ENCODE peak calls at places on chromosomes 4 and X, in five cellular contexts. One of them, this sample, is unnamed.

GRCh38 chrX:20329435-20329834 is 62.7 kb upstream of the RPS6KA3 start:
- DNase-seq in neural progenitor cell: no peak
- DNase-seq in pancreas: no peak
- DNase-seq in lower lobe of right lung: no peak
- DNase-seq in IMR-90: no peak
- DNase-seq in this sample: no peak

GRCh38 chr4:38065181-38065580 is 105.0 kb downstream of the PTTG2 start:
- DNase-seq in neural progenitor cell: no peak
- DNase-seq in pancreas: no peak
- DNase-seq in lower lobe of right lung: no peak
- DNase-seq in IMR-90: no peak
- DNase-seq in this sample: no peak

GRCh38 chr4:72295966-72296557 is 264.3 kb downstream of the NPFFR2 start:
- DNase-seq in neural progenitor cell: peak
- DNase-seq in pancreas: no peak
- DNase-seq in lower lobe of right lung: no peak
- DNase-seq in IMR-90: peak
- DNase-seq in this sample: peak

GRCh38 chrX:128623361-128623760 is 571.2 kb upstream of the ACTRT1 start:
- DNase-seq in neural progenitor cell: no peak
- DNase-seq in pancreas: no peak
- DNase-seq in lower lobe of right lung: no peak
- DNase-seq in IMR-90: no peak
- DNase-seq in this sample: no peak

GRCh38 chr4:150447356-150447755 is 134.6 kb upstream of the MAB21L2 start:
- DNase-seq in neural progenitor cell: peak
- DNase-seq in pancreas: no peak
- DNase-seq in lower lobe of right lung: no peak
- DNase-seq in IMR-90: no peak
- DNase-seq in this sample: no peak

GRCh38 chrX:124018031-124018430 is 56.5 kb downstream of the STAG2 start:
- DNase-seq in neural progenitor cell: no peak
- DNase-seq in pancreas: no peak
- DNase-seq in lower lobe of right lung: no peak
- DNase-seq in IMR-90: peak
- DNase-seq in this sample: no peak

GRCh38 chrX:13078739-13079444 is 34.5 kb upstream of the FAM9C start:
- DNase-seq in neural progenitor cell: peak
- DNase-seq in pancreas: peak
- DNase-seq in lower lobe of right lung: no peak
- DNase-seq in IMR-90: peak
- DNase-seq in this sample: peak

GRCh38 chrX:4674028-4674782 is 960.8 kb upstream of the PRKX start:
- DNase-seq in neural progenitor cell: no peak
- DNase-seq in pancreas: no peak
- DNase-seq in lower lobe of right lung: no peak
- DNase-seq in IMR-90: no peak
- DNase-seq in this sample: no peak

GRCh38 chr4:158610790-158611189 is 60.9 kb downstream of the C4orf46 start:
- DNase-seq in neural progenitor cell: no peak
- DNase-seq in pancreas: no peak
- DNase-seq in lower lobe of right lung: no peak
- DNase-seq in IMR-90: peak
- DNase-seq in this sample: no peak

GRCh38 chr4:179307297-179308136 is 1865.3 kb upstream of the AGA start:
- DNase-seq in neural progenitor cell: peak
- DNase-seq in pancreas: peak
- DNase-seq in lower lobe of right lung: no peak
- DNase-seq in IMR-90: peak
- DNase-seq in this sample: peak

GRCh38 chr4:135325264-135325663 is 1123.7 kb upstream of the PABPC4L start:
- DNase-seq in neural progenitor cell: no peak
- DNase-seq in pancreas: no peak
- DNase-seq in lower lobe of right lung: no peak
- DNase-seq in IMR-90: no peak
- DNase-seq in this sample: no peak

GRCh38 chr4:47469951-47470350 is 6.4 kb upstream of the COMMD8 start:
- DNase-seq in neural progenitor cell: no peak
- DNase-seq in pancreas: no peak
- DNase-seq in lower lobe of right lung: no peak
- DNase-seq in IMR-90: peak
- DNase-seq in this sample: peak

GRCh38 chr4:151532001-151532708 is 123.2 kb downstream of the FHIP1A start:
- DNase-seq in neural progenitor cell: no peak
- DNase-seq in pancreas: no peak
- DNase-seq in lower lobe of right lung: no peak
- DNase-seq in IMR-90: no peak
- DNase-seq in this sample: no peak

GRCh38 chr4:102612195-102612594 is 111.0 kb downstream of the NFKB1 start:
- DNase-seq in neural progenitor cell: no peak
- DNase-seq in pancreas: no peak
- DNase-seq in lower lobe of right lung: no peak
- DNase-seq in IMR-90: no peak
- DNase-seq in this sample: no peak

GRCh38 chr4:70714061-70714468 is 7.7 kb upstream of the RUFY3 start:
- DNase-seq in neural progenitor cell: no peak
- DNase-seq in pancreas: peak
- DNase-seq in lower lobe of right lung: no peak
- DNase-seq in IMR-90: peak
- DNase-seq in this sample: no peak

GRCh38 chr4:47050986-47051725 is 19.8 kb downstream of the GABRB1 start:
- DNase-seq in neural progenitor cell: no peak
- DNase-seq in pancreas: no peak
- DNase-seq in lower lobe of right lung: no peak
- DNase-seq in IMR-90: no peak
- DNase-seq in this sample: no peak

GRCh38 chr4:29002151-29002550 is 1718.0 kb upstream of the PCDH7 start:
- DNase-seq in neural progenitor cell: peak
- DNase-seq in pancreas: no peak
- DNase-seq in lower lobe of right lung: no peak
- DNase-seq in IMR-90: no peak
- DNase-seq in this sample: no peak

GRCh38 chrX:102604327-102604726 is 5.0 kb downstream of the ARMCX5 start:
- DNase-seq in neural progenitor cell: peak
- DNase-seq in pancreas: no peak
- DNase-seq in lower lobe of right lung: no peak
- DNase-seq in IMR-90: no peak
- DNase-seq in this sample: no peak

GRCh38 chrX:16711219-16712115 is 1.0 kb downstream of the CTPS2 start:
- DNase-seq in neural progenitor cell: no peak
- DNase-seq in pancreas: no peak
- DNase-seq in lower lobe of right lung: no peak
- DNase-seq in IMR-90: no peak
- DNase-seq in this sample: no peak

GRCh38 chrX:100410083-100410590 is at the start of gene PCDH19:
- DNase-seq in neural progenitor cell: peak
- DNase-seq in pancreas: peak
- DNase-seq in lower lobe of right lung: peak
- DNase-seq in IMR-90: peak
- DNase-seq in this sample: no peak

GRCh38 chrX:94831364-94831763 is 1157.4 kb downstream of the FAM133A start:
- DNase-seq in neural progenitor cell: peak
- DNase-seq in pancreas: no peak
- DNase-seq in lower lobe of right lung: no peak
- DNase-seq in IMR-90: peak
- DNase-seq in this sample: no peak

GRCh38 chr4:11732155-11732554 is 303.5 kb upstream of the HS3ST1 start:
- DNase-seq in neural progenitor cell: no peak
- DNase-seq in pancreas: peak
- DNase-seq in lower lobe of right lung: no peak
- DNase-seq in IMR-90: no peak
- DNase-seq in this sample: no peak

GRCh38 chr4:15878011-15878410 is 60.5 kb downstream of the FGFBP1 start:
- DNase-seq in neural progenitor cell: no peak
- DNase-seq in pancreas: no peak
- DNase-seq in lower lobe of right lung: no peak
- DNase-seq in IMR-90: no peak
- DNase-seq in this sample: no peak

GRCh38 chr4:80045831-80046230 is 27.2 kb downstream of the ANTXR2 start:
- DNase-seq in neural progenitor cell: no peak
- DNase-seq in pancreas: no peak
- DNase-seq in lower lobe of right lung: no peak
- DNase-seq in IMR-90: peak
- DNase-seq in this sample: peak

GRCh38 chr4:74117024-74117534 is 18.1 kb upstream of the CXCL2 start:
- DNase-seq in neural progenitor cell: no peak
- DNase-seq in pancreas: peak
- DNase-seq in lower lobe of right lung: peak
- DNase-seq in IMR-90: peak
- DNase-seq in this sample: peak

GRCh38 chr4:87555751-87556619 is 26.8 kb upstream of the SPARCL1 start:
- DNase-seq in neural progenitor cell: no peak
- DNase-seq in pancreas: no peak
- DNase-seq in lower lobe of right lung: no peak
- DNase-seq in IMR-90: peak
- DNase-seq in this sample: peak

GRCh38 chrX:48826135-48826875 is at the start of gene ERAS:
- DNase-seq in neural progenitor cell: no peak
- DNase-seq in pancreas: no peak
- DNase-seq in lower lobe of right lung: no peak
- DNase-seq in IMR-90: no peak
- DNase-seq in this sample: no peak

GRCh38 chr4:173990879-173991231 is 292.6 kb downstream of the FBXO8 start:
- DNase-seq in neural progenitor cell: peak
- DNase-seq in pancreas: no peak
- DNase-seq in lower lobe of right lung: no peak
- DNase-seq in IMR-90: no peak
- DNase-seq in this sample: no peak

GRCh38 chrX:138886769-138887168 is 175.3 kb upstream of the FGF13 start:
- DNase-seq in neural progenitor cell: no peak
- DNase-seq in pancreas: no peak
- DNase-seq in lower lobe of right lung: no peak
- DNase-seq in IMR-90: no peak
- DNase-seq in this sample: no peak

GRCh38 chrX:140391313-140391712 is 113.6 kb downstream of the SOX3 start:
- DNase-seq in neural progenitor cell: no peak
- DNase-seq in pancreas: no peak
- DNase-seq in lower lobe of right lung: no peak
- DNase-seq in IMR-90: no peak
- DNase-seq in this sample: no peak

GRCh38 chrX:140393507-140393906 is 111.4 kb downstream of the SOX3 start:
- DNase-seq in neural progenitor cell: no peak
- DNase-seq in pancreas: no peak
- DNase-seq in lower lobe of right lung: no peak
- DNase-seq in IMR-90: no peak
- DNase-seq in this sample: no peak

DNA sequence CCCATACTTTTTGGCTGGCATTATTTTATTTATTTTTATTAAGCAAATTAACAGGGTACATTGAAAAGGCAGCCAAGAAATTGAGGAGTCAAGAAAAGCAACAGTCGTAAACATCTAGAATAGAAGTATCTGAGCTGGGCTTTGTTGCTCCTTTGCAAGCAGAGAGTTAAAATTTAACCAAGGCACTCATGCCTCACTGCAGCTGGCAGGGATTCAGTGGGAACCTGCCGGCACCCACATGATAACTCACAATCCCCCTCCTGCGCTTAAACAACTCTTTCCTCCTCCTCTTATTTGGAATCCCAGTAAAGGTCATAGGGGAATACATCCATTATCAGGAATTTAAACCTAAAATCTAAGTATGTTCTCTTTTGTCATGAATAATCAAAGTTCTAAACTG is 115.5 kb downstream of the SOX3 start:
- DNase-seq in neural progenitor cell: no peak
- DNase-seq in pancreas: peak
- DNase-seq in lower lobe of right lung: no peak
- DNase-seq in IMR-90: no peak
- DNase-seq in this sample: no peak
- TF ChIP-seq CTCF in neural progenitor cell: no peak
- TF ChIP-seq CTCF in pancreas: no peak
- TF ChIP-seq CTCF in lower lobe of right lung: no peak
- TF ChIP-seq CTCF in IMR-90: no peak
- TF ChIP-seq CTCF in this sample: no peak

GRCh38 chr4:184270808-184271413 is 53.2 kb upstream of the ENPP6 start:
- DNase-seq in neural progenitor cell: no peak
- DNase-seq in pancreas: no peak
- DNase-seq in lower lobe of right lung: no peak
- DNase-seq in IMR-90: no peak
- DNase-seq in this sample: no peak

GRCh38 chr4:184269879-184270430 is 52.3 kb upstream of the ENPP6 start:
- DNase-seq in neural progenitor cell: no peak
- DNase-seq in pancreas: no peak
- DNase-seq in lower lobe of right lung: no peak
- DNase-seq in IMR-90: no peak
- DNase-seq in this sample: no peak

GRCh38 chr4:184267206-184267608 is 49.5 kb upstream of the ENPP6 start:
- DNase-seq in neural progenitor cell: no peak
- DNase-seq in pancreas: no peak
- DNase-seq in lower lobe of right lung: no peak
- DNase-seq in IMR-90: no peak
- DNase-seq in this sample: no peak

GRCh38 chr4:184267673-184268573 is 50.2 kb upstream of the ENPP6 start:
- DNase-seq in neural progenitor cell: no peak
- DNase-seq in pancreas: no peak
- DNase-seq in lower lobe of right lung: peak
- DNase-seq in IMR-90: peak
- DNase-seq in this sample: peak

GRCh38 chr4:184268574-184269160 is 51.0 kb upstream of the ENPP6 start:
- DNase-seq in neural progenitor cell: no peak
- DNase-seq in pancreas: no peak
- DNase-seq in lower lobe of right lung: no peak
- DNase-seq in IMR-90: no peak
- DNase-seq in this sample: no peak
- TF ChIP-seq CTCF in neural progenitor cell: no peak
- TF ChIP-seq CTCF in pancreas: no peak
- TF ChIP-seq CTCF in lower lobe of right lung: no peak
- TF ChIP-seq CTCF in IMR-90: peak
- TF ChIP-seq CTCF in this sample: peak

GRCh38 chrX:40468033-40468979 is 112.5 kb upstream of the ATP6AP2 start:
- DNase-seq in neural progenitor cell: peak
- DNase-seq in pancreas: peak
- DNase-seq in lower lobe of right lung: peak
- DNase-seq in IMR-90: peak
- DNase-seq in this sample: peak
- TF ChIP-seq CTCF in neural progenitor cell: peak
- TF ChIP-seq CTCF in pancreas: no peak
- TF ChIP-seq CTCF in lower lobe of right lung: peak
- TF ChIP-seq CTCF in IMR-90: no peak
- TF ChIP-seq CTCF in this sample: peak

GRCh38 chr4:185634066-185634652 is 98.9 kb upstream of the PDLIM3 start:
- DNase-seq in neural progenitor cell: peak
- DNase-seq in pancreas: no peak
- DNase-seq in lower lobe of right lung: no peak
- DNase-seq in IMR-90: peak
- DNase-seq in this sample: peak
- TF ChIP-seq CTCF in neural progenitor cell: peak
- TF ChIP-seq CTCF in pancreas: peak
- TF ChIP-seq CTCF in lower lobe of right lung: peak
- TF ChIP-seq CTCF in IMR-90: peak
- TF ChIP-seq CTCF in this sample: peak

DNA sequence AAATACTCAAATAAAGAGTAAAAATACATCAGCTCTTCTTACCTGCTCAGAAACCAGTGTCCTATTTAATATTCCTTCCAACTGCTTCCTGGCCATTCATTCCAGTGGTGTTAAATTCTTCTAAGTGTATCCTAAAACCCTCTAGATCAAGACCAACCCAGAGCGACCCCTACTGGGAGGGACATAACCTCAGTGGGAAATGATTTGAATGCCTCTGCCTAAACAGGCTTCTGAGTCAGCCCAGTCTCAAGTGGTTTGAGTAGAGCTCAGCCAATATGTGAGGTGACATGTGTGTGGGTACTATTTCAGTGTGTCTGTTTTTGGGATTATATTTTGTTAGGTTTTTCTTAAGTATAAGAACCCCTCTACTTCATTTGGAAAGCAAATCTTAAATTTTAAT is 133.6 kb upstream of the ARHGEF9 start:
- DNase-seq in neural progenitor cell: peak
- DNase-seq in pancreas: no peak
- DNase-seq in lower lobe of right lung: no peak
- DNase-seq in IMR-90: no peak
- DNase-seq in this sample: peak
- TF ChIP-seq CTCF in neural progenitor cell: peak
- TF ChIP-seq CTCF in pancreas: no peak
- TF ChIP-seq CTCF in lower lobe of right lung: no peak
- TF ChIP-seq CTCF in IMR-90: peak
- TF ChIP-seq CTCF in this sample: peak

This sample was measured in HFFc6.